ENCODE peak calls at places on chromosomes 4 and X, in six cellular contexts. V is choroid plexus epithelial cell, Q is right lobe of liver, G is uterus, O is cardiac muscle cell, M is Calu3. Y is an unnamed sample.
A peak's percentile ranks its signal among the peaks of the same experiment; 100 is the strongest.

GRCh38 chr4:122450847-122451246 is 5.7 kb downstream of the IL2 start:
- DNase-seq in V (peak; percentile 48), M (peak; percentile 12), O (peak; percentile 19), G (no peak), Q (no peak), Y (no peak)

GRCh38 chrX:143634373-143634685 is 1.6 kb downstream of the SLITRK4 start:
- DNase-seq in M (no peak), G (no peak), V (no peak), Q (no peak), O (no peak), Y (peak; percentile 76)

GRCh38 chr4:79823148-79823763 is 249.8 kb downstream of the ANTXR2 start:
- DNase-seq in M (no peak), Q (no peak), G (peak; percentile 20), O (peak; percentile 5), V (peak; percentile 13), Y (no peak)

GRCh38 chr4:165192956-165193355 is 14.4 kb upstream of the KLHL2 start:
- DNase-seq in O (no peak), V (no peak), M (no peak), Q (peak; percentile 59), G (no peak), Y (no peak)

GRCh38 chrX:56729152-56729557 is at the start of gene NBDY:
- DNase-seq in V (peak; percentile 55), M (peak; percentile 37), Q (no peak), G (peak; percentile 22), O (peak; percentile 52), Y (peak; percentile 65)

GRCh38 chr4:73864973-73865372 is 4.2 kb upstream of the CXCL1 start:
- DNase-seq in Q (no peak), G (no peak), V (no peak), O (no peak), M (no peak), Y (no peak)

GRCh38 chr4:99998062-99998880 is 48.2 kb upstream of the H2AZ1 start:
- DNase-seq in M (no peak), V (peak; percentile 68), Q (no peak), O (peak; percentile 54), G (no peak), Y (no peak)

GRCh38 chr4:164847967-164848649 is 28.9 kb upstream of the APELA start:
- DNase-seq in G (no peak), O (no peak), M (no peak), Q (no peak), V (no peak), Y (no peak)

GRCh38 chr4:110914791-110915190 is 291.9 kb upstream of the PITX2 start:
- DNase-seq in G (no peak), M (no peak), Q (no peak), V (no peak), O (no peak), Y (no peak)

GRCh38 chr4:126955292-126956191 is 677.2 kb upstream of the INTU start:
- DNase-seq in M (no peak), V (no peak), O (no peak), Q (no peak), G (no peak), Y (peak; percentile 77)

GRCh38 chr4:53925050-53925605 is 139.3 kb downstream of the CHIC2 start:
- DNase-seq in Q (no peak), G (no peak), O (no peak), V (no peak), M (no peak), Y (no peak)

GRCh38 chrX:154546354-154547244 is at the start of gene G6PD:
- DNase-seq in G (no peak), Q (no peak), V (peak; percentile 46), O (peak; percentile 77), M (peak; percentile 86), Y (no peak)

DNA sequence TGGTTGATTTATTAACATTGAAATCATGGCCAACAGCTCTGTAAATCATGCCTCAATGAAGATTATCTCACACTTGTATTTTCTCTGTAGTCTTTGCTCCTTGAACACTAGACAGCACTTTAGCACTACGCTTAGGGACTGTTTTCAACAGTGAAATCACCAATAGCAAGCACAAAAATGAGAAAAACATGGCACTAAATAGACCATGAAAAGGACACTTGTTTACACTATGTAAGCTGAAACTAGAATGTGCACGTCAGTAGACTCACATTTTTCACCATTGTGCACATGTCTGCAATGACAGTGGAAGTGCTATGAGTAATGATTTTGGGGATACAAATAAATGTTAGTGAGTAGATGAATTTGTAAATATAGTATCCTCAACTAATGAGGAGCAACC is 3.1 kb downstream of the BMP2K start:
- DNase-seq in Q (no peak), M (no peak), G (no peak), V (peak; percentile 46), O (no peak), Y (no peak)
- TF ChIP-seq CTCF in Q (no peak), M (no peak), G (no peak), V (no peak), O (no peak), Y (no peak)

GRCh38 chr4:3317011-3317655 is 24.3 kb downstream of the RGS12 start:
- DNase-seq in M (no peak), Q (peak; percentile 41), V (no peak), G (no peak), O (no peak), Y (no peak)
- TF ChIP-seq CTCF in M (no peak), Q (no peak), V (no peak), G (no peak), O (no peak), Y (no peak)

GRCh38 chr4:38069271-38069760 is 109.1 kb downstream of the PTTG2 start:
- DNase-seq in Q (no peak), O (peak; percentile 93), V (peak; percentile 85), M (peak; percentile 64), G (peak; percentile 63), Y (no peak)
- TF ChIP-seq CTCF in Q (peak; percentile 72), O (peak; percentile 89), V (peak; percentile 76), M (peak; percentile 28), G (peak; percentile 37), Y (peak; percentile 45)

GRCh38 chrX:152658302-152658701 is 20.6 kb downstream of the GABRQ start:
- DNase-seq in G (no peak), V (no peak), Q (no peak), O (no peak), M (no peak), Y (no peak)
- TF ChIP-seq CTCF in G (no peak), V (no peak), Q (no peak), O (no peak), M (no peak), Y (no peak)

GRCh38 chr4:69054578-69055200 is 41.6 kb upstream of the UGT2B7 start:
- DNase-seq in G (no peak), Q (no peak), O (peak; percentile 82), M (peak; percentile 57), V (peak; percentile 86), Y (no peak)

GRCh38 chr4:69058410-69059059 is 37.7 kb upstream of the UGT2B7 start:
- DNase-seq in O (no peak), M (peak; percentile 32), V (no peak), Q (peak; percentile 73), G (no peak), Y (no peak)

GRCh38 chr4:69060651-69061308 is 35.5 kb upstream of the UGT2B7 start:
- DNase-seq in G (no peak), V (peak; percentile 50), M (no peak), O (no peak), Q (peak; percentile 56), Y (no peak)

GRCh38 chr4:69056921-69057562 is 39.2 kb upstream of the UGT2B7 start:
- DNase-seq in G (no peak), O (peak; percentile 5), Q (no peak), V (peak; percentile 11), M (no peak), Y (no peak)

DNA sequence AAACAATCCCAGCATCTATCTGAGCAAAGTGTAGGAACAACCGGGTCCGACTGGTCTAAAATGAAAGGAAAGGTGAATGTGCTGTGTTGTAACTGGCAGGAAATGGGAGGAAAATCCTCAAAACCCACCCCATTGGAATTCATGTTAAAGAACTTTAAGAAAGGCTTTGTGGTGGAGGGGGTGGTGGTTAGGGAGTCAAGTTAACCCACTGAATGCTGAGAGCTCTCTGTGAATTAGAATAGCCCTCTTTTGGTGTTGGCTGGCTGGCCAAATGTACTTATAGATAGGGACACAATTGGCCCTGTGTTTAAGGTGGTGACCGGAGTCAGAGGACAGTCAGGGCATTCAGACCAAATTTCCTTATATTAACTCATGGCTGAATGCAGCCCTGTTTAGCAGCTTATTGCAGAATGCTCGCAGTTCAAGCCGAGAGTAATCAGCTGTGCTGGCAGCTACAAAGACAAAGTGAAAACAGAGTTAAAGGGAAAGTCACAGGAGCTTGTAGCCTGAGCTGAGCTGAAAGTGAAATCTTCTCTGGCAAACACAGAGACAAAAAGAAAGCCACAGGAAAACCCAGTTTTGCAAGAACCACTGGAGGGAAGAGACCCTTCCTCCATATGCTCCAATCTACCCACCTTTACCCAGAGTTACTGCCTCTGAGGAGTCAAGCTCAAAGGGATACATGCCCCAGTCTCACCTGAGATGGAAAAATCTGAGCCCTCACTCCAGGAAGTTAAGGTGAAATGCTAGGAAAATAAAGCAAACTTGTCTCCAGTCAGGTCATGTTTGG is 38.5 kb upstream of the UGT2B7 start:
- DNase-seq in G (no peak), Q (no peak), O (peak; percentile 48), M (peak; percentile 52), V (peak; percentile 66), Y (no peak)
- TF ChIP-seq CTCF in G (no peak), Q (no peak), O (no peak), M (no peak), V (no peak), Y (no peak)

GRCh38 chrX:42686296-42686695 is 91.7 kb downstream of the PPP1R2C start:
- DNase-seq in G (no peak), M (no peak), V (no peak), O (no peak), Q (no peak), Y (no peak)

GRCh38 chrX:42686706-42687105 is 91.3 kb downstream of the PPP1R2C start:
- DNase-seq in Q (no peak), O (peak; percentile 13), V (no peak), M (no peak), G (no peak), Y (no peak)

GRCh38 chrX:42678133-42678532 is 99.8 kb downstream of the PPP1R2C start:
- DNase-seq in M (peak; percentile 3), V (peak; percentile 42), Q (no peak), O (peak; percentile 84), G (no peak), Y (no peak)

GRCh38 chrX:42680651-42681050 is 97.3 kb downstream of the PPP1R2C start:
- DNase-seq in V (peak; percentile 49), Q (no peak), O (peak; percentile 78), M (no peak), G (no peak), Y (no peak)

GRCh38 chrX:42684062-42684461 is 93.9 kb downstream of the PPP1R2C start:
- DNase-seq in M (no peak), V (no peak), O (no peak), G (no peak), Q (no peak), Y (no peak)
- TF ChIP-seq CTCF in M (no peak), V (no peak), O (no peak), G (no peak), Q (no peak), Y (no peak)

Y was measured in chondrocyte.